ENCODE peak calls at places on chromosomes 11 and 22, in four cellular contexts. H, A, E and D are unnamed samples.

GRCh38 chr22:45242778-45243191 is 2.1 kb upstream of the KIAA0930 start:
- DNase-seq in E (no peak), A (no peak), H (no peak), D (peak)

GRCh38 chr11:13339196-13340153 is 61.9 kb downstream of the BMAL1 start:
- DNase-seq in A (no peak), H (no peak), E (peak), D (no peak)

GRCh38 chr11:1228183-1228821 is 5.4 kb downstream of the MUC5B start:
- DNase-seq in E (no peak), H (peak), A (peak), D (no peak)

GRCh38 chr22:29187831-29188230 is 17.9 kb upstream of the EMID1 start:
- DNase-seq in E (no peak), A (no peak), H (no peak), D (no peak)

GRCh38 chr11:48116843-48117242 is 99.8 kb upstream of the OR4B1 start:
- DNase-seq in H (no peak), A (no peak), E (no peak), D (no peak)

GRCh38 chr11:119774180-119774763 is 45.3 kb upstream of the NECTIN1 start:
- DNase-seq in A (peak), H (no peak), E (peak), D (peak)

GRCh38 chr11:43919852-43920597 is 22.4 kb upstream of the C11orf96 start:
- DNase-seq in A (peak), E (no peak), H (no peak), D (no peak)

GRCh38 chr22:30305906-30306628 is 16.8 kb upstream of the CASTOR1 start:
- DNase-seq in H (no peak), A (no peak), E (peak), D (peak)

GRCh38 chr11:62401356-62401755 is 17.5 kb upstream of the SCGB1A1 start:
- DNase-seq in H (no peak), A (no peak), E (no peak), D (no peak)

GRCh38 chr11:114180301-114181055 is 115.7 kb upstream of the NNMT start:
- DNase-seq in E (no peak), A (peak), H (no peak), D (peak)

GRCh38 chr11:2150206-2150847 is 10.7 kb downstream of the INS start:
- DNase-seq in E (no peak), A (no peak), H (no peak), D (no peak)

GRCh38 chr11:11010624-11011127 is 152.8 kb upstream of the ZBED5 start:
- DNase-seq in H (no peak), E (no peak), A (peak), D (peak)

GRCh38 chr22:44037519-44038370 is 13.6 kb downstream of the PARVB start:
- DNase-seq in H (no peak), A (peak), E (no peak), D (peak)

GRCh38 chr11:69040581-69041260 is 8.0 kb upstream of the TPCN2 start:
- DNase-seq in H (no peak), E (no peak), A (no peak), D (no peak)

GRCh38 chr22:22579869-22580604 is 21.0 kb upstream of the PRAME start:
- DNase-seq in H (no peak), A (no peak), E (no peak), D (no peak)

GRCh38 chr22:38973289-38974169 is 8.6 kb upstream of the APOBEC3B start:
- DNase-seq in E (peak), H (no peak), A (peak), D (peak)

GRCh38 chr11:17531818-17532131 is 12.4 kb downstream of the USH1C start:
- DNase-seq in H (no peak), E (no peak), A (no peak), D (no peak)

GRCh38 chr11:66996609-66997273 is 21.6 kb downstream of the C11orf86 start:
- DNase-seq in A (no peak), E (no peak), H (peak), D (no peak)

GRCh38 chr11:13277719-13278619 is at the start of gene BMAL1:
- DNase-seq in H (peak), E (peak), A (peak), D (peak)

GRCh38 chr11:40425168-40425567 is 1034.3 kb downstream of the LRRC4C start:
- DNase-seq in H (no peak), A (no peak), E (no peak), D (no peak)

GRCh38 chr11:104565581-104565956 is 332.7 kb downstream of the CASP12 start:
- DNase-seq in A (no peak), H (no peak), E (no peak), D (no peak)

GRCh38 chr22:30742291-30743256 is 47.9 kb downstream of the OSBP2 start:
- DNase-seq in H (no peak), E (no peak), A (no peak), D (no peak)

GRCh38 chr11:12842933-12843636 is 166.0 kb upstream of the RASSF10 start:
- DNase-seq in A (no peak), H (no peak), E (no peak), D (peak)

GRCh38 chr11:31419669-31420068 is 50.0 kb downstream of the DNAJC24 start:
- DNase-seq in E (no peak), A (no peak), H (no peak), D (no peak)

GRCh38 chr22:33519140-33519973 is 400.9 kb downstream of the LARGE1 start:
- DNase-seq in H (no peak), A (no peak), E (peak), D (peak)

GRCh38 chr11:71125150-71125549 is 127.2 kb downstream of the SHANK2 start:
- DNase-seq in A (no peak), E (no peak), H (no peak), D (no peak)

GRCh38 chr22:35489225-35489624 is 51.4 kb upstream of the RASD2 start:
- DNase-seq in A (no peak), E (no peak), H (no peak), D (no peak)

GRCh38 chr11:434496-434895 is 7.3 kb downstream of the ANO9 start:
- DNase-seq in H (peak), A (peak), E (no peak), D (no peak)